ENCODE peak calls at places on chromosomes 1 and 21, in ten cellular contexts. E is stimulated activated CD8-positive, alpha-beta memory T cell treated with anti-CD3 and anti-CD28 coated beads, Interleukin-15, amount 100 ng/mL, for 24 hours; G is OCI-M1; T is GM23248; N is EL; C is Karpas-422; W is hepatic stellate cell; R is AG04450; D is upper lobe of right lung; F is HTR-8/SVneo. L is an unnamed sample.

GRCh38 chr1:43438006-43438405 is 15.7 kb downstream of the HYI start:
- DNase-seq in E (no peak), G (no peak), T (no peak), N (no peak), C (no peak), W (no peak), R (no peak), D (no peak), F (no peak), L (no peak)

GRCh38 chr1:11487196-11487751 is 8.3 kb downstream of the DISP3 start:
- DNase-seq in E (no peak), G (no peak), T (no peak), N (no peak), C (no peak), W (no peak), R (no peak), D (no peak), F (no peak), L (no peak)

GRCh38 chr21:42836402-42836666 is 43.0 kb downstream of the WDR4 start:
- DNase-seq in E (no peak), G (no peak), T (no peak), N (no peak), C (no peak), W (no peak), R (no peak), D (no peak), F (no peak), L (no peak)

GRCh38 chr1:81583878-81584277 is 216.9 kb upstream of the ADGRL2 start:
- DNase-seq in E (no peak), G (no peak), T (no peak), N (no peak), C (no peak), W (no peak), R (no peak), D (no peak), F (no peak), L (no peak)

GRCh38 chr1:111802110-111802509 is 46.4 kb downstream of the DDX20 start:
- DNase-seq in E (no peak), G (no peak), T (no peak), N (no peak), C (no peak), W (no peak), R (no peak), D (no peak), F (no peak), L (no peak)

GRCh38 chr1:41730806-41731205 is 187.9 kb downstream of the HIVEP3 start:
- DNase-seq in E (no peak), G (no peak), T (no peak), N (no peak), C (no peak), W (no peak), R (no peak), D (no peak), F (no peak), L (no peak)

GRCh38 chr21:27382404-27382803 is 415.5 kb upstream of the ADAMTS5 start:
- DNase-seq in E (no peak), G (no peak), T (no peak), N (no peak), C (no peak), W (no peak), R (no peak), D (no peak), F (no peak), L (no peak)

GRCh38 chr1:81547261-81547911 is 253.3 kb upstream of the ADGRL2 start:
- DNase-seq in E (no peak), G (no peak), T (no peak), N (no peak), C (no peak), W (no peak), R (no peak), D (no peak), F (no peak), L (no peak)

GRCh38 chr1:12127206-12127810 is 39.5 kb upstream of the TNFRSF1B start:
- DNase-seq in E (no peak), G (no peak), T (no peak), N (no peak), C (no peak), W (no peak), R (no peak), D (no peak), F (no peak), L (no peak)

GRCh38 chr1:20233394-20233793 is 47.1 kb upstream of the PLA2G2C start:
- DNase-seq in E (no peak), G (peak; percentile 64), T (peak; percentile 58), N (peak; percentile 18), C (peak; percentile 81), W (peak; percentile 24), R (no peak), D (no peak), F (no peak), L (peak; percentile 30)

GRCh38 chr1:95953005-95953404 is 719.0 kb downstream of the RWDD3 start:
- DNase-seq in E (no peak), G (peak; percentile 62), T (peak; percentile 55), N (peak; percentile 21), C (no peak), W (no peak), R (no peak), D (no peak), F (no peak), L (peak; percentile 3)

GRCh38 chr1:204130178-204130577 is 21.7 kb downstream of the ETNK2 start:
- DNase-seq in E (no peak), G (no peak), T (peak; percentile 30), N (no peak), C (no peak), W (no peak), R (no peak), D (no peak), F (no peak), L (peak; percentile 36)

GRCh38 chr1:180188103-180188506 is 33.4 kb downstream of the QSOX1 start:
- DNase-seq in E (no peak), G (peak; percentile 74), T (peak; percentile 64), N (peak; percentile 56), C (peak; percentile 73), W (peak; percentile 82), R (no peak), D (no peak), F (peak; percentile 79), L (peak; percentile 60)